ENCODE peak calls at places on chromosomes 5 and 9, in eight cellular contexts. One of them, this sample, is unnamed.

GRCh38 chr5:155587458-155587857 is 573.9 kb downstream of the KIF4B start:
- DNase-seq in endothelial cell of umbilical vein: no peak
- DNase-seq in RCC 7860: no peak
- DNase-seq in NCI-H2171 treated with DMSO at 0.1 percent for 48 hours: peak
- DNase-seq in GM04504: no peak
- DNase-seq in left cardiac atrium: no peak
- DNase-seq in activated CD4-positive, alpha-beta T cell treated with anti-CD3 and anti-CD28 coated beads for 48 hours: no peak
- DNase-seq in renal cortical epithelial cell: peak
- DNase-seq in this sample: no peak

GRCh38 chr5:92838253-92838652 is 742.8 kb downstream of the NR2F1-AS1 start:
- DNase-seq in endothelial cell of umbilical vein: no peak
- DNase-seq in RCC 7860: no peak
- DNase-seq in GM04504: no peak
- DNase-seq in NCI-H2171 treated with DMSO at 0.1 percent for 48 hours: peak
- DNase-seq in activated CD4-positive, alpha-beta T cell treated with anti-CD3 and anti-CD28 coated beads for 48 hours: no peak
- DNase-seq in renal cortical epithelial cell: peak
- DNase-seq in left cardiac atrium: no peak
- DNase-seq in this sample: no peak

GRCh38 chr9:97567182-97567893 is 65.8 kb downstream of the TSTD2 start:
- DNase-seq in left cardiac atrium: no peak
- DNase-seq in GM04504: no peak
- DNase-seq in RCC 7860: no peak
- DNase-seq in endothelial cell of umbilical vein: no peak
- DNase-seq in activated CD4-positive, alpha-beta T cell treated with anti-CD3 and anti-CD28 coated beads for 48 hours: no peak
- DNase-seq in NCI-H2171 treated with DMSO at 0.1 percent for 48 hours: no peak
- DNase-seq in renal cortical epithelial cell: no peak
- DNase-seq in this sample: no peak

GRCh38 chr5:78779771-78780616 is 131.4 kb upstream of the LHFPL2 start:
- DNase-seq in GM04504: peak
- DNase-seq in NCI-H2171 treated with DMSO at 0.1 percent for 48 hours: peak
- DNase-seq in endothelial cell of umbilical vein: peak
- DNase-seq in RCC 7860: no peak
- DNase-seq in renal cortical epithelial cell: peak
- DNase-seq in activated CD4-positive, alpha-beta T cell treated with anti-CD3 and anti-CD28 coated beads for 48 hours: no peak
- DNase-seq in left cardiac atrium: peak
- DNase-seq in this sample: no peak

GRCh38 chr5:158154226-158155005 is 295.5 kb upstream of the CLINT1 start:
- DNase-seq in activated CD4-positive, alpha-beta T cell treated with anti-CD3 and anti-CD28 coated beads for 48 hours: no peak
- DNase-seq in renal cortical epithelial cell: peak
- DNase-seq in left cardiac atrium: peak
- DNase-seq in endothelial cell of umbilical vein: peak
- DNase-seq in GM04504: peak
- DNase-seq in NCI-H2171 treated with DMSO at 0.1 percent for 48 hours: no peak
- DNase-seq in RCC 7860: peak
- DNase-seq in this sample: no peak

GRCh38 chr5:138903113-138903789 is 28.1 kb upstream of the LRRTM2 start:
- DNase-seq in left cardiac atrium: no peak
- DNase-seq in endothelial cell of umbilical vein: peak
- DNase-seq in GM04504: no peak
- DNase-seq in RCC 7860: no peak
- DNase-seq in NCI-H2171 treated with DMSO at 0.1 percent for 48 hours: no peak
- DNase-seq in activated CD4-positive, alpha-beta T cell treated with anti-CD3 and anti-CD28 coated beads for 48 hours: no peak
- DNase-seq in renal cortical epithelial cell: peak
- DNase-seq in this sample: no peak

GRCh38 chr5:108144332-108144731 is 237.6 kb downstream of the FBXL17 start:
- DNase-seq in NCI-H2171 treated with DMSO at 0.1 percent for 48 hours: no peak
- DNase-seq in RCC 7860: no peak
- DNase-seq in GM04504: no peak
- DNase-seq in endothelial cell of umbilical vein: no peak
- DNase-seq in renal cortical epithelial cell: no peak
- DNase-seq in activated CD4-positive, alpha-beta T cell treated with anti-CD3 and anti-CD28 coated beads for 48 hours: no peak
- DNase-seq in left cardiac atrium: no peak
- DNase-seq in this sample: no peak

GRCh38 chr9:71783120-71783523 is 14.8 kb upstream of the CEMIP2 start:
- DNase-seq in GM04504: no peak
- DNase-seq in renal cortical epithelial cell: no peak
- DNase-seq in activated CD4-positive, alpha-beta T cell treated with anti-CD3 and anti-CD28 coated beads for 48 hours: peak
- DNase-seq in NCI-H2171 treated with DMSO at 0.1 percent for 48 hours: no peak
- DNase-seq in RCC 7860: peak
- DNase-seq in left cardiac atrium: peak
- DNase-seq in endothelial cell of umbilical vein: no peak
- DNase-seq in this sample: no peak

GRCh38 chr9:94490465-94490864 is 64.4 kb upstream of the PCAT7 start:
- DNase-seq in NCI-H2171 treated with DMSO at 0.1 percent for 48 hours: no peak
- DNase-seq in GM04504: no peak
- DNase-seq in endothelial cell of umbilical vein: no peak
- DNase-seq in RCC 7860: no peak
- DNase-seq in activated CD4-positive, alpha-beta T cell treated with anti-CD3 and anti-CD28 coated beads for 48 hours: no peak
- DNase-seq in left cardiac atrium: no peak
- DNase-seq in renal cortical epithelial cell: no peak
- DNase-seq in this sample: no peak

GRCh38 chr5:32710335-32710858 is 724 bp upstream of the NPR3 start:
- DNase-seq in NCI-H2171 treated with DMSO at 0.1 percent for 48 hours: no peak
- DNase-seq in GM04504: no peak
- DNase-seq in renal cortical epithelial cell: no peak
- DNase-seq in activated CD4-positive, alpha-beta T cell treated with anti-CD3 and anti-CD28 coated beads for 48 hours: peak
- DNase-seq in left cardiac atrium: peak
- DNase-seq in RCC 7860: no peak
- DNase-seq in endothelial cell of umbilical vein: peak
- DNase-seq in this sample: no peak

GRCh38 chr5:10486511-10487344 is 45.0 kb downstream of the ROPN1L start:
- DNase-seq in left cardiac atrium: no peak
- DNase-seq in NCI-H2171 treated with DMSO at 0.1 percent for 48 hours: no peak
- DNase-seq in endothelial cell of umbilical vein: no peak
- DNase-seq in renal cortical epithelial cell: no peak
- DNase-seq in GM04504: no peak
- DNase-seq in activated CD4-positive, alpha-beta T cell treated with anti-CD3 and anti-CD28 coated beads for 48 hours: no peak
- DNase-seq in RCC 7860: no peak
- DNase-seq in this sample: no peak

GRCh38 chr5:112594060-112594850 is 143.4 kb upstream of the APC start:
- DNase-seq in endothelial cell of umbilical vein: no peak
- DNase-seq in RCC 7860: no peak
- DNase-seq in renal cortical epithelial cell: peak
- DNase-seq in NCI-H2171 treated with DMSO at 0.1 percent for 48 hours: peak
- DNase-seq in activated CD4-positive, alpha-beta T cell treated with anti-CD3 and anti-CD28 coated beads for 48 hours: no peak
- DNase-seq in GM04504: peak
- DNase-seq in left cardiac atrium: no peak
- DNase-seq in this sample: no peak

GRCh38 chr5:132319975-132320374 is 25.8 kb downstream of the SLC22A4 start:
- DNase-seq in left cardiac atrium: no peak
- DNase-seq in GM04504: no peak
- DNase-seq in activated CD4-positive, alpha-beta T cell treated with anti-CD3 and anti-CD28 coated beads for 48 hours: no peak
- DNase-seq in RCC 7860: no peak
- DNase-seq in NCI-H2171 treated with DMSO at 0.1 percent for 48 hours: no peak
- DNase-seq in endothelial cell of umbilical vein: no peak
- DNase-seq in renal cortical epithelial cell: no peak
- DNase-seq in this sample: no peak

GRCh38 chr5:168752416-168753190 is 173.4 kb upstream of the PANK3 start:
- DNase-seq in RCC 7860: no peak
- DNase-seq in activated CD4-positive, alpha-beta T cell treated with anti-CD3 and anti-CD28 coated beads for 48 hours: no peak
- DNase-seq in left cardiac atrium: no peak
- DNase-seq in renal cortical epithelial cell: no peak
- DNase-seq in NCI-H2171 treated with DMSO at 0.1 percent for 48 hours: no peak
- DNase-seq in GM04504: no peak
- DNase-seq in endothelial cell of umbilical vein: no peak
- DNase-seq in this sample: no peak

GRCh38 chr5:173055722-173055982 is 500 bp upstream of the CREBRF start:
- DNase-seq in NCI-H2171 treated with DMSO at 0.1 percent for 48 hours: no peak
- DNase-seq in activated CD4-positive, alpha-beta T cell treated with anti-CD3 and anti-CD28 coated beads for 48 hours: no peak
- DNase-seq in RCC 7860: no peak
- DNase-seq in left cardiac atrium: no peak
- DNase-seq in renal cortical epithelial cell: no peak
- DNase-seq in GM04504: no peak
- DNase-seq in endothelial cell of umbilical vein: no peak
- DNase-seq in this sample: no peak

GRCh38 chr5:141199359-141200235 is at the start of gene PCDHB11:
- DNase-seq in GM04504: no peak
- DNase-seq in renal cortical epithelial cell: no peak
- DNase-seq in left cardiac atrium: no peak
- DNase-seq in activated CD4-positive, alpha-beta T cell treated with anti-CD3 and anti-CD28 coated beads for 48 hours: no peak
- DNase-seq in endothelial cell of umbilical vein: peak
- DNase-seq in RCC 7860: no peak
- DNase-seq in NCI-H2171 treated with DMSO at 0.1 percent for 48 hours: peak
- DNase-seq in this sample: no peak

GRCh38 chr9:77472646-77473045 is 175.5 kb downstream of the GNA14 start:
- DNase-seq in renal cortical epithelial cell: no peak
- DNase-seq in left cardiac atrium: no peak
- DNase-seq in activated CD4-positive, alpha-beta T cell treated with anti-CD3 and anti-CD28 coated beads for 48 hours: no peak
- DNase-seq in GM04504: no peak
- DNase-seq in endothelial cell of umbilical vein: no peak
- DNase-seq in NCI-H2171 treated with DMSO at 0.1 percent for 48 hours: no peak
- DNase-seq in RCC 7860: no peak
- DNase-seq in this sample: no peak

GRCh38 chr5:108919591-108920326 is 172.1 kb downstream of the FER start:
- DNase-seq in left cardiac atrium: no peak
- DNase-seq in RCC 7860: no peak
- DNase-seq in NCI-H2171 treated with DMSO at 0.1 percent for 48 hours: no peak
- DNase-seq in activated CD4-positive, alpha-beta T cell treated with anti-CD3 and anti-CD28 coated beads for 48 hours: no peak
- DNase-seq in renal cortical epithelial cell: no peak
- DNase-seq in endothelial cell of umbilical vein: peak
- DNase-seq in GM04504: no peak
- DNase-seq in this sample: no peak

GRCh38 chr5:81605299-81605698 is 145.6 kb downstream of the SSBP2 start:
- DNase-seq in left cardiac atrium: no peak
- DNase-seq in renal cortical epithelial cell: no peak
- DNase-seq in NCI-H2171 treated with DMSO at 0.1 percent for 48 hours: no peak
- DNase-seq in activated CD4-positive, alpha-beta T cell treated with anti-CD3 and anti-CD28 coated beads for 48 hours: no peak
- DNase-seq in GM04504: no peak
- DNase-seq in RCC 7860: no peak
- DNase-seq in endothelial cell of umbilical vein: no peak
- DNase-seq in this sample: no peak

GRCh38 chr9:82423700-82424099 is 435.1 kb downstream of the SPATA31D1 start:
- DNase-seq in renal cortical epithelial cell: no peak
- DNase-seq in NCI-H2171 treated with DMSO at 0.1 percent for 48 hours: no peak
- DNase-seq in left cardiac atrium: no peak
- DNase-seq in GM04504: no peak
- DNase-seq in endothelial cell of umbilical vein: no peak
- DNase-seq in activated CD4-positive, alpha-beta T cell treated with anti-CD3 and anti-CD28 coated beads for 48 hours: no peak
- DNase-seq in RCC 7860: no peak
- DNase-seq in this sample: no peak

GRCh38 chr5:157339409-157339808 is 73.5 kb downstream of the CYFIP2 start:
- DNase-seq in NCI-H2171 treated with DMSO at 0.1 percent for 48 hours: no peak
- DNase-seq in activated CD4-positive, alpha-beta T cell treated with anti-CD3 and anti-CD28 coated beads for 48 hours: no peak
- DNase-seq in renal cortical epithelial cell: no peak
- DNase-seq in RCC 7860: no peak
- DNase-seq in left cardiac atrium: no peak
- DNase-seq in GM04504: no peak
- DNase-seq in endothelial cell of umbilical vein: no peak
- DNase-seq in this sample: no peak

GRCh38 chr9:77829440-77829839 is 181.3 kb upstream of the GNA14 start:
- DNase-seq in GM04504: no peak
- DNase-seq in NCI-H2171 treated with DMSO at 0.1 percent for 48 hours: no peak
- DNase-seq in endothelial cell of umbilical vein: no peak
- DNase-seq in renal cortical epithelial cell: no peak
- DNase-seq in activated CD4-positive, alpha-beta T cell treated with anti-CD3 and anti-CD28 coated beads for 48 hours: no peak
- DNase-seq in RCC 7860: no peak
- DNase-seq in left cardiac atrium: no peak
- DNase-seq in this sample: no peak

GRCh38 chr5:103918668-103919367 is 356.2 kb upstream of the NUDT12 start:
- DNase-seq in RCC 7860: peak
- DNase-seq in NCI-H2171 treated with DMSO at 0.1 percent for 48 hours: no peak
- DNase-seq in endothelial cell of umbilical vein: no peak
- DNase-seq in activated CD4-positive, alpha-beta T cell treated with anti-CD3 and anti-CD28 coated beads for 48 hours: no peak
- DNase-seq in GM04504: peak
- DNase-seq in renal cortical epithelial cell: peak
- DNase-seq in left cardiac atrium: no peak
- DNase-seq in this sample: no peak

GRCh38 chr9:98410185-98410697 is 154.8 kb upstream of the TBC1D2 start:
- DNase-seq in renal cortical epithelial cell: peak
- DNase-seq in GM04504: peak
- DNase-seq in activated CD4-positive, alpha-beta T cell treated with anti-CD3 and anti-CD28 coated beads for 48 hours: no peak
- DNase-seq in NCI-H2171 treated with DMSO at 0.1 percent for 48 hours: peak
- DNase-seq in endothelial cell of umbilical vein: peak
- DNase-seq in RCC 7860: no peak
- DNase-seq in left cardiac atrium: no peak
- DNase-seq in this sample: no peak

GRCh38 chr5:124253421-124253820 is 493.0 kb downstream of the ZNF608 start:
- DNase-seq in activated CD4-positive, alpha-beta T cell treated with anti-CD3 and anti-CD28 coated beads for 48 hours: no peak
- DNase-seq in left cardiac atrium: no peak
- DNase-seq in RCC 7860: no peak
- DNase-seq in renal cortical epithelial cell: no peak
- DNase-seq in GM04504: no peak
- DNase-seq in NCI-H2171 treated with DMSO at 0.1 percent for 48 hours: no peak
- DNase-seq in endothelial cell of umbilical vein: no peak
- DNase-seq in this sample: no peak

This sample was measured in chondrocyte.